ENCODE peak calls at places on chromosomes 7 and 10, in nine cellular contexts. One of them, this sample, is unnamed.

GRCh38 chr10:58488921-58489320 is 23.8 kb upstream of the BICC1 start:
- DNase-seq in A549: no peak
- DNase-seq in posterior cingulate gyrus: no peak
- DNase-seq in DMS153: no peak
- DNase-seq in SJSA1: no peak
- DNase-seq in NB4: no peak
- DNase-seq in NCI-H774: no peak
- DNase-seq in HL-60: no peak
- DNase-seq in dorsolateral prefrontal cortex: no peak
- DNase-seq in this sample: no peak

GRCh38 chr7:156594283-156595080 is 46.1 kb upstream of the RNF32 start:
- DNase-seq in DMS153: no peak
- DNase-seq in HL-60: no peak
- DNase-seq in NCI-H774: no peak
- DNase-seq in posterior cingulate gyrus: no peak
- DNase-seq in A549: no peak
- DNase-seq in SJSA1: no peak
- DNase-seq in dorsolateral prefrontal cortex: no peak
- DNase-seq in NB4: no peak
- DNase-seq in this sample: no peak

GRCh38 chr7:87059525-87060287 is at the start of gene ELAPOR2:
- DNase-seq in A549: peak
- DNase-seq in SJSA1: peak
- DNase-seq in NB4: peak
- DNase-seq in posterior cingulate gyrus: peak
- DNase-seq in HL-60: peak
- DNase-seq in dorsolateral prefrontal cortex: peak
- DNase-seq in DMS153: peak
- DNase-seq in NCI-H774: peak
- DNase-seq in this sample: peak

GRCh38 chr7:158416283-158416933 is 171.2 kb downstream of the PTPRN2 start:
- DNase-seq in posterior cingulate gyrus: no peak
- DNase-seq in dorsolateral prefrontal cortex: no peak
- DNase-seq in HL-60: no peak
- DNase-seq in DMS153: no peak
- DNase-seq in SJSA1: no peak
- DNase-seq in NB4: no peak
- DNase-seq in A549: peak
- DNase-seq in NCI-H774: no peak
- DNase-seq in this sample: no peak

GRCh38 chr7:81449105-81449504 is 320.7 kb downstream of the HGF start:
- DNase-seq in NB4: no peak
- DNase-seq in NCI-H774: no peak
- DNase-seq in DMS153: no peak
- DNase-seq in SJSA1: no peak
- DNase-seq in dorsolateral prefrontal cortex: no peak
- DNase-seq in A549: no peak
- DNase-seq in HL-60: no peak
- DNase-seq in posterior cingulate gyrus: no peak
- DNase-seq in this sample: no peak

GRCh38 chr10:78428579-78428978 is 394.9 kb downstream of the RPS24 start:
- DNase-seq in HL-60: no peak
- DNase-seq in dorsolateral prefrontal cortex: no peak
- DNase-seq in NB4: no peak
- DNase-seq in posterior cingulate gyrus: no peak
- DNase-seq in SJSA1: no peak
- DNase-seq in NCI-H774: no peak
- DNase-seq in A549: no peak
- DNase-seq in DMS153: no peak
- DNase-seq in this sample: no peak

GRCh38 chr7:50696810-50697582 is 85.7 kb downstream of the GRB10 start:
- DNase-seq in DMS153: no peak
- DNase-seq in posterior cingulate gyrus: no peak
- DNase-seq in HL-60: peak
- DNase-seq in NCI-H774: no peak
- DNase-seq in A549: peak
- DNase-seq in dorsolateral prefrontal cortex: no peak
- DNase-seq in NB4: peak
- DNase-seq in SJSA1: peak
- DNase-seq in this sample: peak

GRCh38 chr7:73647725-73648592 is 19.7 kb upstream of the VPS37D start:
- DNase-seq in HL-60: no peak
- DNase-seq in SJSA1: no peak
- DNase-seq in posterior cingulate gyrus: no peak
- DNase-seq in NCI-H774: no peak
- DNase-seq in dorsolateral prefrontal cortex: no peak
- DNase-seq in DMS153: no peak
- DNase-seq in A549: no peak
- DNase-seq in NB4: peak
- DNase-seq in this sample: peak

GRCh38 chr7:148535227-148535626 is 55.3 kb upstream of the C7orf33 start:
- DNase-seq in dorsolateral prefrontal cortex: no peak
- DNase-seq in HL-60: peak
- DNase-seq in SJSA1: no peak
- DNase-seq in posterior cingulate gyrus: no peak
- DNase-seq in A549: peak
- DNase-seq in DMS153: no peak
- DNase-seq in NCI-H774: no peak
- DNase-seq in NB4: peak
- DNase-seq in this sample: no peak

GRCh38 chr7:93011351-93012294 is 106.2 kb downstream of the SAMD9 start:
- DNase-seq in posterior cingulate gyrus: no peak
- DNase-seq in NCI-H774: no peak
- DNase-seq in dorsolateral prefrontal cortex: no peak
- DNase-seq in SJSA1: peak
- DNase-seq in A549: no peak
- DNase-seq in NB4: no peak
- DNase-seq in HL-60: no peak
- DNase-seq in DMS153: no peak
- DNase-seq in this sample: no peak

GRCh38 chr10:43210556-43210955 is 56.3 kb downstream of the RASGEF1A start:
- DNase-seq in NB4: no peak
- DNase-seq in SJSA1: no peak
- DNase-seq in HL-60: no peak
- DNase-seq in A549: no peak
- DNase-seq in NCI-H774: no peak
- DNase-seq in posterior cingulate gyrus: peak
- DNase-seq in DMS153: no peak
- DNase-seq in dorsolateral prefrontal cortex: peak
- DNase-seq in this sample: no peak

GRCh38 chr10:104340099-104340594 is 1.9 kb upstream of the ITPRIP start:
- DNase-seq in A549: no peak
- DNase-seq in dorsolateral prefrontal cortex: no peak
- DNase-seq in SJSA1: no peak
- DNase-seq in DMS153: no peak
- DNase-seq in NB4: peak
- DNase-seq in NCI-H774: no peak
- DNase-seq in posterior cingulate gyrus: no peak
- DNase-seq in HL-60: no peak
- DNase-seq in this sample: peak

GRCh38 chr10:79059859-79060379 is 8.8 kb upstream of the ZMIZ1 start:
- DNase-seq in dorsolateral prefrontal cortex: peak
- DNase-seq in NB4: no peak
- DNase-seq in SJSA1: no peak
- DNase-seq in HL-60: no peak
- DNase-seq in posterior cingulate gyrus: peak
- DNase-seq in NCI-H774: no peak
- DNase-seq in A549: no peak
- DNase-seq in DMS153: no peak
- DNase-seq in this sample: no peak

GRCh38 chr7:28581351-28581750 is 169.0 kb downstream of the CREB5 start:
- DNase-seq in SJSA1: no peak
- DNase-seq in HL-60: no peak
- DNase-seq in dorsolateral prefrontal cortex: no peak
- DNase-seq in NCI-H774: no peak
- DNase-seq in DMS153: no peak
- DNase-seq in A549: no peak
- DNase-seq in posterior cingulate gyrus: no peak
- DNase-seq in NB4: no peak
- DNase-seq in this sample: no peak

GRCh38 chr10:81920213-81920829 is 45.3 kb downstream of the NRG3 start:
- DNase-seq in posterior cingulate gyrus: no peak
- DNase-seq in SJSA1: no peak
- DNase-seq in HL-60: peak
- DNase-seq in A549: no peak
- DNase-seq in NB4: peak
- DNase-seq in dorsolateral prefrontal cortex: no peak
- DNase-seq in NCI-H774: no peak
- DNase-seq in DMS153: no peak
- DNase-seq in this sample: peak

GRCh38 chr10:46228076-46229071 is 58.4 kb upstream of the ANTXRL start:
- DNase-seq in HL-60: peak
- DNase-seq in NCI-H774: peak
- DNase-seq in SJSA1: peak
- DNase-seq in dorsolateral prefrontal cortex: peak
- DNase-seq in NB4: peak
- DNase-seq in posterior cingulate gyrus: peak
- DNase-seq in DMS153: no peak
- DNase-seq in A549: peak
- DNase-seq in this sample: peak

GRCh38 chr7:143318661-143319060 is 2.8 kb downstream of the CLCN1 start:
- DNase-seq in NCI-H774: no peak
- DNase-seq in A549: no peak
- DNase-seq in NB4: peak
- DNase-seq in SJSA1: no peak
- DNase-seq in posterior cingulate gyrus: no peak
- DNase-seq in DMS153: no peak
- DNase-seq in dorsolateral prefrontal cortex: no peak
- DNase-seq in HL-60: no peak
- DNase-seq in this sample: no peak

GRCh38 chr10:93386496-93387369 is 95.4 kb downstream of the MYOF start:
- DNase-seq in dorsolateral prefrontal cortex: no peak
- DNase-seq in HL-60: no peak
- DNase-seq in NB4: peak
- DNase-seq in posterior cingulate gyrus: no peak
- DNase-seq in SJSA1: no peak
- DNase-seq in DMS153: no peak
- DNase-seq in NCI-H774: no peak
- DNase-seq in A549: no peak
- DNase-seq in this sample: no peak

GRCh38 chr10:6065406-6065805 is 3.2 kb upstream of the IL2RA start:
- DNase-seq in posterior cingulate gyrus: no peak
- DNase-seq in NCI-H774: no peak
- DNase-seq in SJSA1: no peak
- DNase-seq in dorsolateral prefrontal cortex: no peak
- DNase-seq in A549: no peak
- DNase-seq in HL-60: no peak
- DNase-seq in NB4: peak
- DNase-seq in DMS153: no peak
- DNase-seq in this sample: no peak

GRCh38 chr7:5780801-5781496 is 514 bp downstream of the RNF216 start:
- DNase-seq in NB4: peak
- DNase-seq in HL-60: peak
- DNase-seq in A549: peak
- DNase-seq in NCI-H774: peak
- DNase-seq in dorsolateral prefrontal cortex: peak
- DNase-seq in SJSA1: peak
- DNase-seq in posterior cingulate gyrus: peak
- DNase-seq in DMS153: no peak
- DNase-seq in this sample: peak

GRCh38 chr10:70809011-70809611 is 6.6 kb upstream of the SGPL1 start:
- DNase-seq in SJSA1: no peak
- DNase-seq in posterior cingulate gyrus: no peak
- DNase-seq in NB4: no peak
- DNase-seq in dorsolateral prefrontal cortex: no peak
- DNase-seq in HL-60: no peak
- DNase-seq in DMS153: no peak
- DNase-seq in NCI-H774: no peak
- DNase-seq in A549: no peak
- DNase-seq in this sample: no peak

GRCh38 chr10:98038333-98038732 is 7.9 kb upstream of the CRTAC1 start:
- DNase-seq in posterior cingulate gyrus: no peak
- DNase-seq in SJSA1: no peak
- DNase-seq in NB4: no peak
- DNase-seq in DMS153: peak
- DNase-seq in dorsolateral prefrontal cortex: no peak
- DNase-seq in A549: no peak
- DNase-seq in NCI-H774: no peak
- DNase-seq in HL-60: no peak
- DNase-seq in this sample: no peak

GRCh38 chr7:33933611-33934281 is 28.4 kb downstream of the BMPER start:
- DNase-seq in A549: peak
- DNase-seq in HL-60: no peak
- DNase-seq in DMS153: no peak
- DNase-seq in SJSA1: peak
- DNase-seq in NB4: no peak
- DNase-seq in NCI-H774: no peak
- DNase-seq in dorsolateral prefrontal cortex: no peak
- DNase-seq in posterior cingulate gyrus: no peak
- DNase-seq in this sample: no peak

This sample was measured in HT-29.